ENCODE peak calls at places on chromosomes 13 and 19, in ten cellular contexts. One of them, this sample, is unnamed.

GRCh38 chr19:38055040-38055439 is 148.0 kb downstream of the SIPA1L3 start:
- DNase-seq in stomach: no peak
- DNase-seq in HCT116: no peak
- DNase-seq in heart left ventricle: no peak
- DNase-seq in tibial nerve: no peak
- DNase-seq in endothelial cell of umbilical vein: no peak
- DNase-seq in breast epithelium: no peak
- DNase-seq in transverse colon: no peak
- DNase-seq in Peyer's patch: no peak
- DNase-seq in ovary: no peak
- DNase-seq in this sample: no peak

GRCh38 chr19:38918526-38918925 is 6.5 kb upstream of the CCER2 start:
- DNase-seq in endothelial cell of umbilical vein: no peak
- DNase-seq in tibial nerve: no peak
- DNase-seq in breast epithelium: no peak
- DNase-seq in ovary: no peak
- DNase-seq in transverse colon: no peak
- DNase-seq in stomach: no peak
- DNase-seq in heart left ventricle: peak; percentile 14
- DNase-seq in HCT116: no peak
- DNase-seq in Peyer's patch: peak; percentile 47
- DNase-seq in this sample: no peak

GRCh38 chr13:50400035-50400726 is 384.9 kb downstream of the KCNRG start:
- DNase-seq in heart left ventricle: peak; percentile 54
- DNase-seq in HCT116: no peak
- DNase-seq in Peyer's patch: no peak
- DNase-seq in endothelial cell of umbilical vein: peak; percentile 24
- DNase-seq in transverse colon: no peak
- DNase-seq in stomach: no peak
- DNase-seq in breast epithelium: no peak
- DNase-seq in ovary: no peak
- DNase-seq in tibial nerve: no peak
- DNase-seq in this sample: no peak

GRCh38 chr13:97435794-97436193 is 1.8 kb downstream of the RAP2A start:
- DNase-seq in transverse colon: no peak
- DNase-seq in tibial nerve: no peak
- DNase-seq in ovary: no peak
- DNase-seq in heart left ventricle: no peak
- DNase-seq in stomach: no peak
- DNase-seq in HCT116: no peak
- DNase-seq in endothelial cell of umbilical vein: peak; percentile 23
- DNase-seq in breast epithelium: no peak
- DNase-seq in Peyer's patch: no peak
- DNase-seq in this sample: peak; percentile 37

GRCh38 chr13:99722931-99723330 is 221.7 kb downstream of the TM9SF2 start:
- DNase-seq in endothelial cell of umbilical vein: no peak
- DNase-seq in HCT116: no peak
- DNase-seq in tibial nerve: no peak
- DNase-seq in Peyer's patch: no peak
- DNase-seq in stomach: no peak
- DNase-seq in breast epithelium: no peak
- DNase-seq in heart left ventricle: no peak
- DNase-seq in ovary: no peak
- DNase-seq in transverse colon: no peak
- DNase-seq in this sample: no peak

GRCh38 chr19:6415592-6416190 is 8.9 kb downstream of the KHSRP start:
- DNase-seq in stomach: no peak
- DNase-seq in tibial nerve: no peak
- DNase-seq in breast epithelium: no peak
- DNase-seq in transverse colon: no peak
- DNase-seq in Peyer's patch: no peak
- DNase-seq in ovary: no peak
- DNase-seq in heart left ventricle: no peak
- DNase-seq in endothelial cell of umbilical vein: no peak
- DNase-seq in HCT116: no peak
- DNase-seq in this sample: no peak

GRCh38 chr13:75180805-75181455 is 301.0 kb downstream of the TBC1D4 start:
- DNase-seq in Peyer's patch: no peak
- DNase-seq in tibial nerve: no peak
- DNase-seq in breast epithelium: no peak
- DNase-seq in transverse colon: no peak
- DNase-seq in heart left ventricle: no peak
- DNase-seq in HCT116: no peak
- DNase-seq in stomach: no peak
- DNase-seq in ovary: no peak
- DNase-seq in endothelial cell of umbilical vein: peak; percentile 65
- DNase-seq in this sample: no peak

GRCh38 chr13:50942630-50943311 is 33.2 kb downstream of the RNASEH2B start:
- DNase-seq in HCT116: no peak
- DNase-seq in stomach: no peak
- DNase-seq in transverse colon: no peak
- DNase-seq in breast epithelium: no peak
- DNase-seq in endothelial cell of umbilical vein: no peak
- DNase-seq in tibial nerve: no peak
- DNase-seq in ovary: no peak
- DNase-seq in heart left ventricle: no peak
- DNase-seq in Peyer's patch: no peak
- DNase-seq in this sample: no peak

GRCh38 chr13:93794197-93794885 is 567.7 kb downstream of the GPC6 start:
- DNase-seq in Peyer's patch: no peak
- DNase-seq in transverse colon: no peak
- DNase-seq in breast epithelium: no peak
- DNase-seq in endothelial cell of umbilical vein: no peak
- DNase-seq in HCT116: no peak
- DNase-seq in heart left ventricle: no peak
- DNase-seq in tibial nerve: no peak
- DNase-seq in stomach: no peak
- DNase-seq in ovary: no peak
- DNase-seq in this sample: no peak

GRCh38 chr19:7926021-7926726 is at the start of gene CTXN1:
- DNase-seq in heart left ventricle: peak; percentile 66
- DNase-seq in endothelial cell of umbilical vein: peak; percentile 40
- DNase-seq in breast epithelium: no peak
- DNase-seq in tibial nerve: peak; percentile 64
- DNase-seq in ovary: peak; percentile 84
- DNase-seq in transverse colon: peak; percentile 81
- DNase-seq in Peyer's patch: peak; percentile 83
- DNase-seq in HCT116: no peak
- DNase-seq in stomach: peak; percentile 79
- DNase-seq in this sample: peak; percentile 76

GRCh38 chr13:113209880-113210421 is 538 bp downstream of the CUL4A start:
- DNase-seq in tibial nerve: no peak
- DNase-seq in ovary: peak; percentile 45
- DNase-seq in endothelial cell of umbilical vein: peak; percentile 58
- DNase-seq in heart left ventricle: peak; percentile 63
- DNase-seq in HCT116: peak; percentile 45
- DNase-seq in breast epithelium: peak; percentile 46
- DNase-seq in Peyer's patch: peak; percentile 83
- DNase-seq in stomach: peak; percentile 71
- DNase-seq in transverse colon: peak; percentile 76
- DNase-seq in this sample: peak; percentile 83

GRCh38 chr19:5147971-5148793 is 179.3 kb downstream of the KDM4B start:
- DNase-seq in HCT116: no peak
- DNase-seq in transverse colon: no peak
- DNase-seq in tibial nerve: peak; percentile 24
- DNase-seq in heart left ventricle: no peak
- DNase-seq in breast epithelium: no peak
- DNase-seq in ovary: peak; percentile 14
- DNase-seq in stomach: no peak
- DNase-seq in endothelial cell of umbilical vein: no peak
- DNase-seq in Peyer's patch: peak; percentile 46
- DNase-seq in this sample: no peak

GRCh38 chr13:39874331-39875055 is 219.0 kb downstream of the COG6 start:
- DNase-seq in stomach: no peak
- DNase-seq in HCT116: no peak
- DNase-seq in heart left ventricle: no peak
- DNase-seq in tibial nerve: no peak
- DNase-seq in breast epithelium: no peak
- DNase-seq in ovary: no peak
- DNase-seq in transverse colon: no peak
- DNase-seq in Peyer's patch: no peak
- DNase-seq in endothelial cell of umbilical vein: peak; percentile 62
- DNase-seq in this sample: no peak

GRCh38 chr13:91155512-91156114 is 191.9 kb upstream of the MIR17HG start:
- DNase-seq in ovary: no peak
- DNase-seq in endothelial cell of umbilical vein: no peak
- DNase-seq in Peyer's patch: no peak
- DNase-seq in tibial nerve: no peak
- DNase-seq in heart left ventricle: no peak
- DNase-seq in stomach: no peak
- DNase-seq in HCT116: no peak
- DNase-seq in transverse colon: no peak
- DNase-seq in breast epithelium: no peak
- DNase-seq in this sample: no peak

GRCh38 chr19:34428549-34429285 is 536 bp downstream of the UBA2 start:
- DNase-seq in breast epithelium: no peak
- DNase-seq in transverse colon: peak; percentile 45
- DNase-seq in Peyer's patch: peak; percentile 70
- DNase-seq in HCT116: no peak
- DNase-seq in tibial nerve: peak; percentile 29
- DNase-seq in ovary: no peak
- DNase-seq in endothelial cell of umbilical vein: peak; percentile 41
- DNase-seq in heart left ventricle: peak; percentile 45
- DNase-seq in stomach: peak; percentile 31
- DNase-seq in this sample: peak; percentile 76

GRCh38 chr13:18998389-18998788 is 183.2 kb downstream of the TUBA3C start:
- DNase-seq in ovary: no peak
- DNase-seq in tibial nerve: no peak
- DNase-seq in endothelial cell of umbilical vein: no peak
- DNase-seq in stomach: no peak
- DNase-seq in Peyer's patch: no peak
- DNase-seq in transverse colon: no peak
- DNase-seq in HCT116: no peak
- DNase-seq in heart left ventricle: no peak
- DNase-seq in breast epithelium: no peak
- DNase-seq in this sample: no peak

GRCh38 chr13:67643656-67644055 is 413.5 kb upstream of the PCDH9 start:
- DNase-seq in Peyer's patch: no peak
- DNase-seq in transverse colon: no peak
- DNase-seq in stomach: no peak
- DNase-seq in endothelial cell of umbilical vein: no peak
- DNase-seq in tibial nerve: no peak
- DNase-seq in ovary: no peak
- DNase-seq in breast epithelium: no peak
- DNase-seq in heart left ventricle: no peak
- DNase-seq in HCT116: no peak
- DNase-seq in this sample: no peak

GRCh38 chr13:49814551-49815270 is 22.2 kb upstream of the KPNA3 start:
- DNase-seq in stomach: no peak
- DNase-seq in breast epithelium: no peak
- DNase-seq in endothelial cell of umbilical vein: no peak
- DNase-seq in ovary: no peak
- DNase-seq in Peyer's patch: no peak
- DNase-seq in transverse colon: no peak
- DNase-seq in heart left ventricle: no peak
- DNase-seq in HCT116: no peak
- DNase-seq in tibial nerve: no peak
- DNase-seq in this sample: no peak

GRCh38 chr13:68048802-68049359 is 818.7 kb upstream of the PCDH9 start:
- DNase-seq in tibial nerve: no peak
- DNase-seq in endothelial cell of umbilical vein: no peak
- DNase-seq in ovary: no peak
- DNase-seq in transverse colon: no peak
- DNase-seq in heart left ventricle: no peak
- DNase-seq in Peyer's patch: no peak
- DNase-seq in breast epithelium: no peak
- DNase-seq in stomach: no peak
- DNase-seq in HCT116: no peak
- DNase-seq in this sample: no peak

GRCh38 chr19:1256646-1257474 is 8.5 kb downstream of the MIDN start:
- DNase-seq in ovary: no peak
- DNase-seq in Peyer's patch: no peak
- DNase-seq in endothelial cell of umbilical vein: no peak
- DNase-seq in breast epithelium: no peak
- DNase-seq in transverse colon: peak; percentile 16
- DNase-seq in HCT116: no peak
- DNase-seq in tibial nerve: no peak
- DNase-seq in stomach: no peak
- DNase-seq in heart left ventricle: no peak
- DNase-seq in this sample: no peak
- TF ChIP-seq POLR2A in ovary: no peak
- TF ChIP-seq POLR2A in Peyer's patch: no peak
- TF ChIP-seq POLR2A in endothelial cell of umbilical vein: peak; percentile 45
- TF ChIP-seq POLR2A in breast epithelium: no peak
- TF ChIP-seq POLR2A in transverse colon: peak; percentile 4
- TF ChIP-seq POLR2A in HCT116: no peak
- TF ChIP-seq POLR2A in tibial nerve: no peak
- TF ChIP-seq POLR2A in stomach: no peak
- TF ChIP-seq POLR2A in heart left ventricle: no peak
- TF ChIP-seq POLR2A in this sample: peak; percentile 23

GRCh38 chr19:58573658-58574164 is 576 bp upstream of the MZF1 start:
- DNase-seq in Peyer's patch: no peak
- DNase-seq in HCT116: no peak
- DNase-seq in ovary: no peak
- DNase-seq in heart left ventricle: no peak
- DNase-seq in breast epithelium: no peak
- DNase-seq in tibial nerve: no peak
- DNase-seq in stomach: no peak
- DNase-seq in endothelial cell of umbilical vein: no peak
- DNase-seq in transverse colon: no peak
- DNase-seq in this sample: no peak
- TF ChIP-seq POLR2A in Peyer's patch: no peak
- TF ChIP-seq POLR2A in HCT116: peak; percentile 37
- TF ChIP-seq POLR2A in ovary: peak; percentile 56
- TF ChIP-seq POLR2A in heart left ventricle: no peak
- TF ChIP-seq POLR2A in breast epithelium: no peak
- TF ChIP-seq POLR2A in tibial nerve: no peak
- TF ChIP-seq POLR2A in stomach: no peak
- TF ChIP-seq POLR2A in endothelial cell of umbilical vein: no peak
- TF ChIP-seq POLR2A in transverse colon: no peak
- TF ChIP-seq POLR2A in this sample: peak; percentile 59

DNA sequence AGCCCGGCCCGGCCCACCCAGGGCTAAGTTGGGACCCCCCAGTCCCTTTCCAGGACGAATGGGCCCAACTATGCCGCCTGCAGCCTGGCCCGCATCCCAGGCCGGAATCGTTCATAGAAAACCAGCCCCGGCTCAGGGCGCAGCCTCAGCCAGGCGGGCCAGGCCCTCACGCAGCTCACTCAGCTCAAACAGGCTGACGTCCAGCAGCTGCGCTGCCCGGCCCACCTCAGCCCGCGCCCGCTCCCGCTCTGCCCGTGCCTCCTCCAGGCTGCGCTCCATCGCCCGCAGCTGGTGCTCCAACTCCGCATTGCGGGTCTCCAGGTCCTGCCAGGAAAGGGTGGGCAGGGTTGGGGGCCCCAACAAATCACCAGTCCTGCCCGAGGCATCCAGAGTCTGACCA is 9.8 kb downstream of the DDX49 start:
- DNase-seq in tibial nerve: no peak
- DNase-seq in HCT116: no peak
- DNase-seq in Peyer's patch: no peak
- DNase-seq in stomach: no peak
- DNase-seq in heart left ventricle: no peak
- DNase-seq in breast epithelium: no peak
- DNase-seq in transverse colon: no peak
- DNase-seq in endothelial cell of umbilical vein: no peak
- DNase-seq in ovary: no peak
- DNase-seq in this sample: no peak
- TF ChIP-seq POLR2A in tibial nerve: no peak
- TF ChIP-seq POLR2A in HCT116: no peak
- TF ChIP-seq POLR2A in Peyer's patch: no peak
- TF ChIP-seq POLR2A in stomach: no peak
- TF ChIP-seq POLR2A in heart left ventricle: no peak
- TF ChIP-seq POLR2A in breast epithelium: no peak
- TF ChIP-seq POLR2A in transverse colon: no peak
- TF ChIP-seq POLR2A in endothelial cell of umbilical vein: no peak
- TF ChIP-seq POLR2A in ovary: no peak
- TF ChIP-seq POLR2A in this sample: no peak

GRCh38 chr19:55256562-55257460 is 2.0 kb downstream of the PPP6R1 start:
- DNase-seq in breast epithelium: no peak
- DNase-seq in tibial nerve: no peak
- DNase-seq in HCT116: no peak
- DNase-seq in transverse colon: no peak
- DNase-seq in Peyer's patch: no peak
- DNase-seq in heart left ventricle: no peak
- DNase-seq in stomach: no peak
- DNase-seq in ovary: no peak
- DNase-seq in endothelial cell of umbilical vein: no peak
- DNase-seq in this sample: peak; percentile 44
- TF ChIP-seq POLR2A in breast epithelium: no peak
- TF ChIP-seq POLR2A in tibial nerve: no peak
- TF ChIP-seq POLR2A in HCT116: no peak
- TF ChIP-seq POLR2A in transverse colon: no peak
- TF ChIP-seq POLR2A in Peyer's patch: no peak
- TF ChIP-seq POLR2A in heart left ventricle: no peak
- TF ChIP-seq POLR2A in stomach: no peak
- TF ChIP-seq POLR2A in ovary: no peak
- TF ChIP-seq POLR2A in endothelial cell of umbilical vein: no peak
- TF ChIP-seq POLR2A in this sample: no peak

This sample was measured in erythroblast.